ENCODE peak calls at places on chromosomes 3 and 15, in ten cellular contexts. One of them, this sample, is unnamed.
A peak's percentile ranks its signal among the peaks of the same experiment; 100 is the strongest.

GRCh38 chr3:27607370-27607769 is 114.8 kb downstream of the EOMES start:
- DNase-seq in adipocyte: no peak
- DNase-seq in aorta: no peak
- DNase-seq in effector memory CD4-positive, alpha-beta T cell: no peak
- DNase-seq in ascending aorta: no peak
- DNase-seq in H9: no peak
- DNase-seq in spleen: no peak
- DNase-seq in psoas muscle: no peak
- DNase-seq in kidney: no peak
- DNase-seq in adrenal gland: no peak
- DNase-seq in this sample: peak; percentile 45

GRCh38 chr3:30315452-30315851 is 290.9 kb upstream of the TGFBR2 start:
- DNase-seq in effector memory CD4-positive, alpha-beta T cell: no peak
- DNase-seq in psoas muscle: no peak
- DNase-seq in H9: no peak
- DNase-seq in ascending aorta: no peak
- DNase-seq in aorta: no peak
- DNase-seq in spleen: no peak
- DNase-seq in kidney: no peak
- DNase-seq in adrenal gland: no peak
- DNase-seq in adipocyte: peak; percentile 47
- DNase-seq in this sample: peak; percentile 52

GRCh38 chr3:85574306-85574705 is 615.5 kb downstream of the CADM2 start:
- DNase-seq in psoas muscle: no peak
- DNase-seq in effector memory CD4-positive, alpha-beta T cell: no peak
- DNase-seq in spleen: no peak
- DNase-seq in H9: no peak
- DNase-seq in adrenal gland: no peak
- DNase-seq in aorta: no peak
- DNase-seq in adipocyte: no peak
- DNase-seq in kidney: no peak
- DNase-seq in ascending aorta: no peak
- DNase-seq in this sample: no peak

GRCh38 chr3:143450656-143451055 is 331.1 kb downstream of the CHST2 start:
- DNase-seq in spleen: no peak
- DNase-seq in ascending aorta: no peak
- DNase-seq in psoas muscle: no peak
- DNase-seq in aorta: no peak
- DNase-seq in kidney: no peak
- DNase-seq in H9: no peak
- DNase-seq in effector memory CD4-positive, alpha-beta T cell: no peak
- DNase-seq in adipocyte: no peak
- DNase-seq in adrenal gland: no peak
- DNase-seq in this sample: no peak

GRCh38 chr15:75904241-75904631 is 558 bp downstream of the FBXO22 start:
- DNase-seq in adrenal gland: peak; percentile 35
- DNase-seq in H9: peak; percentile 47
- DNase-seq in effector memory CD4-positive, alpha-beta T cell: peak; percentile 1
- DNase-seq in psoas muscle: no peak
- DNase-seq in aorta: peak; percentile 48
- DNase-seq in adipocyte: peak; percentile 68
- DNase-seq in spleen: peak; percentile 79
- DNase-seq in ascending aorta: peak; percentile 65
- DNase-seq in kidney: peak; percentile 71
- DNase-seq in this sample: peak; percentile 34

GRCh38 chr3:25441234-25441856 is 13.3 kb downstream of the RARB start:
- DNase-seq in kidney: no peak
- DNase-seq in H9: peak; percentile 38
- DNase-seq in effector memory CD4-positive, alpha-beta T cell: no peak
- DNase-seq in aorta: no peak
- DNase-seq in ascending aorta: no peak
- DNase-seq in adipocyte: no peak
- DNase-seq in psoas muscle: peak; percentile 19
- DNase-seq in spleen: no peak
- DNase-seq in adrenal gland: no peak
- DNase-seq in this sample: no peak

GRCh38 chr3:9550999-9551398 is 2.6 kb downstream of the LHFPL4 start:
- DNase-seq in H9: no peak
- DNase-seq in kidney: no peak
- DNase-seq in spleen: no peak
- DNase-seq in adipocyte: no peak
- DNase-seq in ascending aorta: no peak
- DNase-seq in psoas muscle: no peak
- DNase-seq in aorta: no peak
- DNase-seq in adrenal gland: no peak
- DNase-seq in effector memory CD4-positive, alpha-beta T cell: no peak
- DNase-seq in this sample: no peak

GRCh38 chr15:45448516-45448915 is 70.2 kb upstream of the GATM start:
- DNase-seq in adrenal gland: no peak
- DNase-seq in adipocyte: peak; percentile 17
- DNase-seq in spleen: peak; percentile 30
- DNase-seq in H9: peak; percentile 50
- DNase-seq in aorta: no peak
- DNase-seq in effector memory CD4-positive, alpha-beta T cell: no peak
- DNase-seq in psoas muscle: no peak
- DNase-seq in kidney: no peak
- DNase-seq in ascending aorta: no peak
- DNase-seq in this sample: peak; percentile 29

GRCh38 chr15:81085898-81086297 is 48.2 kb upstream of the CFAP161 start:
- DNase-seq in spleen: no peak
- DNase-seq in adrenal gland: no peak
- DNase-seq in effector memory CD4-positive, alpha-beta T cell: no peak
- DNase-seq in H9: no peak
- DNase-seq in adipocyte: no peak
- DNase-seq in kidney: no peak
- DNase-seq in aorta: no peak
- DNase-seq in ascending aorta: no peak
- DNase-seq in psoas muscle: no peak
- DNase-seq in this sample: no peak

GRCh38 chr3:50608278-50608677 is 3.3 kb downstream of the CISH start:
- DNase-seq in effector memory CD4-positive, alpha-beta T cell: no peak
- DNase-seq in adipocyte: no peak
- DNase-seq in kidney: peak; percentile 67
- DNase-seq in aorta: no peak
- DNase-seq in adrenal gland: no peak
- DNase-seq in H9: no peak
- DNase-seq in ascending aorta: no peak
- DNase-seq in spleen: no peak
- DNase-seq in psoas muscle: no peak
- DNase-seq in this sample: no peak

GRCh38 chr15:51260262-51260661 is 78.1 kb downstream of the CYP19A1 start:
- DNase-seq in effector memory CD4-positive, alpha-beta T cell: no peak
- DNase-seq in kidney: no peak
- DNase-seq in H9: no peak
- DNase-seq in adipocyte: peak; percentile 61
- DNase-seq in ascending aorta: no peak
- DNase-seq in adrenal gland: no peak
- DNase-seq in spleen: no peak
- DNase-seq in aorta: no peak
- DNase-seq in psoas muscle: no peak
- DNase-seq in this sample: no peak

GRCh38 chr3:127630811-127631714 is 2.1 kb downstream of the PODXL2 start:
- DNase-seq in adrenal gland: no peak
- DNase-seq in psoas muscle: no peak
- DNase-seq in kidney: no peak
- DNase-seq in H9: no peak
- DNase-seq in aorta: no peak
- DNase-seq in ascending aorta: no peak
- DNase-seq in effector memory CD4-positive, alpha-beta T cell: no peak
- DNase-seq in spleen: no peak
- DNase-seq in adipocyte: no peak
- DNase-seq in this sample: no peak

GRCh38 chr15:36501063-36501678 is 78.3 kb upstream of the CDIN1 start:
- DNase-seq in adipocyte: peak; percentile 82
- DNase-seq in adrenal gland: peak; percentile 55
- DNase-seq in kidney: no peak
- DNase-seq in effector memory CD4-positive, alpha-beta T cell: no peak
- DNase-seq in psoas muscle: no peak
- DNase-seq in aorta: no peak
- DNase-seq in ascending aorta: no peak
- DNase-seq in H9: peak; percentile 52
- DNase-seq in spleen: no peak
- DNase-seq in this sample: peak; percentile 72

GRCh38 chr3:158111861-158112260 is 2.0 kb downstream of the RSRC1 start:
- DNase-seq in psoas muscle: no peak
- DNase-seq in effector memory CD4-positive, alpha-beta T cell: no peak
- DNase-seq in ascending aorta: no peak
- DNase-seq in adrenal gland: no peak
- DNase-seq in adipocyte: no peak
- DNase-seq in H9: no peak
- DNase-seq in kidney: no peak
- DNase-seq in spleen: no peak
- DNase-seq in aorta: no peak
- DNase-seq in this sample: no peak

GRCh38 chr3:115648559-115648958 is 25.2 kb downstream of the GAP43 start:
- DNase-seq in adrenal gland: no peak
- DNase-seq in adipocyte: no peak
- DNase-seq in kidney: no peak
- DNase-seq in psoas muscle: no peak
- DNase-seq in aorta: no peak
- DNase-seq in effector memory CD4-positive, alpha-beta T cell: no peak
- DNase-seq in spleen: no peak
- DNase-seq in ascending aorta: no peak
- DNase-seq in H9: no peak
- DNase-seq in this sample: peak; percentile 70

GRCh38 chr15:89830622-89831021 is 16.0 kb upstream of the ANPEP start:
- DNase-seq in kidney: no peak
- DNase-seq in aorta: no peak
- DNase-seq in psoas muscle: no peak
- DNase-seq in adrenal gland: no peak
- DNase-seq in spleen: no peak
- DNase-seq in H9: no peak
- DNase-seq in effector memory CD4-positive, alpha-beta T cell: no peak
- DNase-seq in adipocyte: no peak
- DNase-seq in ascending aorta: no peak
- DNase-seq in this sample: no peak

GRCh38 chr3:163033652-163034051 is 1537.0 kb downstream of the OTOL1 start:
- DNase-seq in kidney: no peak
- DNase-seq in aorta: no peak
- DNase-seq in H9: no peak
- DNase-seq in psoas muscle: no peak
- DNase-seq in spleen: no peak
- DNase-seq in adrenal gland: no peak
- DNase-seq in ascending aorta: no peak
- DNase-seq in effector memory CD4-positive, alpha-beta T cell: no peak
- DNase-seq in adipocyte: no peak
- DNase-seq in this sample: no peak

GRCh38 chr3:139937674-139938279 is 2.8 kb downstream of the CLSTN2 start:
- DNase-seq in psoas muscle: peak; percentile 40
- DNase-seq in effector memory CD4-positive, alpha-beta T cell: no peak
- DNase-seq in adrenal gland: peak; percentile 55
- DNase-seq in adipocyte: peak; percentile 81
- DNase-seq in ascending aorta: no peak
- DNase-seq in kidney: no peak
- DNase-seq in spleen: no peak
- DNase-seq in H9: no peak
- DNase-seq in aorta: peak; percentile 46
- DNase-seq in this sample: peak; percentile 22

DNA sequence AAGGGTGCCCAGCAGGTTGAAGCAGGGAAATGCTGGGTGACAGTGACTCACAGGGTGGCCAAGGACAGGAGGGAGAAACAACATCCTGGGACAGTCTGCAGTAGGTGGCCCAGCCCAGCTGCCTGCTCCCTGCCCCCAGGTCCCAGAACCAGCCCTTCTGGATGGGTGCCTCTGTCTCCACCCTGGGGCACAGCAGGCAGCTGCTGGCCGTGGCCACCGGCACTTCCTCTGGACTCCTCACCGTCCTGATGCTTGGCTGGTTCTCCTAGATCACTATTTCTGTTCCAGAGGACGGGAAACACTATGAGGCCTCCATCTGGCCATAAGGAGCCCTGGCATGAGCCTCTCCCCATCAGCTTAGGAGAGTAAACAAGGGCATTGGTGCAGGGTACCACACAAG is 258.9 kb downstream of the XXYLT1 start:
- DNase-seq in kidney: no peak
- DNase-seq in adipocyte: no peak
- DNase-seq in spleen: no peak
- DNase-seq in psoas muscle: no peak
- DNase-seq in adrenal gland: no peak
- DNase-seq in effector memory CD4-positive, alpha-beta T cell: no peak
- DNase-seq in ascending aorta: peak; percentile 53
- DNase-seq in aorta: no peak
- DNase-seq in H9: no peak
- DNase-seq in this sample: no peak
- H3K4me1 ChIP-seq in kidney: no peaks in the 10 kb centered on the region
- H3K4me1 ChIP-seq in adipocyte: no peaks in the 10 kb centered on the region
- H3K4me1 ChIP-seq in spleen: peaks cover 6% of the 10 kb centered on the region
- H3K4me1 ChIP-seq in psoas muscle: no peaks in the 10 kb centered on the region
- H3K4me1 ChIP-seq in adrenal gland: no peaks in the 10 kb centered on the region
- H3K4me1 ChIP-seq in effector memory CD4-positive, alpha-beta T cell: no peaks in the 10 kb centered on the region
- H3K4me1 ChIP-seq in ascending aorta: no peaks in the 10 kb centered on the region
- H3K4me1 ChIP-seq in aorta: no peaks in the 10 kb centered on the region
- H3K4me1 ChIP-seq in H9: no peaks in the 10 kb centered on the region
- H3K4me1 ChIP-seq in this sample: no peaks in the 10 kb centered on the region

DNA sequence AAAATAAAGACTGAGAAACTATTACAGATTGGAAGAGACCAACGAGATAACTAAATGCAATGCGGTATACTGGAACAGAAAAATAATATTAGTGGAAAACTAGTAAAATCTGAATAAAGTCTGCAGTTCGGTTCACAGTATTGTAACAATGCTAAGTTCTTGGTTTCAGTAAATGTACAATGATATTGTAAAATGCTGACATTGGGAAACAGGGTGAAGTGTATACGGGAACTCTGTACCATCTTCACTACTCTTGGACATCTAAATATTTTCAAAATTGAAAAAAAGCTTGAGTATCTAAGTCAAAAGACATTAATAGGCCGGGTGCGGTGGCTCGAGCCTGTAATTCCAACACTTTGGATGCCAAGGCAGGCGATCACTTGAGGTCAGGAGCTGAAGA is 120.9 kb upstream of the KCNMB2 start:
- DNase-seq in adrenal gland: no peak
- DNase-seq in aorta: no peak
- DNase-seq in kidney: no peak
- DNase-seq in spleen: no peak
- DNase-seq in H9: no peak
- DNase-seq in psoas muscle: no peak
- DNase-seq in adipocyte: no peak
- DNase-seq in effector memory CD4-positive, alpha-beta T cell: no peak
- DNase-seq in ascending aorta: no peak
- DNase-seq in this sample: no peak
- H3K4me1 ChIP-seq in adrenal gland: no peaks in the 10 kb centered on the region
- H3K4me1 ChIP-seq in aorta: no peaks in the 10 kb centered on the region
- H3K4me1 ChIP-seq in kidney: no peaks in the 10 kb centered on the region
- H3K4me1 ChIP-seq in spleen: no peaks in the 10 kb centered on the region
- H3K4me1 ChIP-seq in H9: no peaks in the 10 kb centered on the region
- H3K4me1 ChIP-seq in psoas muscle: no peaks in the 10 kb centered on the region
- H3K4me1 ChIP-seq in adipocyte: peaks cover 12% of the 10 kb centered on the region
- H3K4me1 ChIP-seq in effector memory CD4-positive, alpha-beta T cell: no peaks in the 10 kb centered on the region
- H3K4me1 ChIP-seq in ascending aorta: no peaks in the 10 kb centered on the region
- H3K4me1 ChIP-seq in this sample: no peaks in the 10 kb centered on the region

GRCh38 chr3:197790033-197790432 is 1.0 kb upstream of the LRCH3 start:
- DNase-seq in aorta: no peak
- DNase-seq in spleen: no peak
- DNase-seq in adipocyte: no peak
- DNase-seq in kidney: no peak
- DNase-seq in adrenal gland: no peak
- DNase-seq in psoas muscle: no peak
- DNase-seq in H9: no peak
- DNase-seq in effector memory CD4-positive, alpha-beta T cell: no peak
- DNase-seq in ascending aorta: no peak
- DNase-seq in this sample: no peak
- H3K4me1 ChIP-seq in aorta: peaks cover 2% of the 10 kb centered on the region
- H3K4me1 ChIP-seq in spleen: peaks cover 40% of the 10 kb centered on the region
- H3K4me1 ChIP-seq in adipocyte: peaks cover 19% of the 10 kb centered on the region
- H3K4me1 ChIP-seq in kidney: peaks cover 4% of the 10 kb centered on the region
- H3K4me1 ChIP-seq in adrenal gland: peaks cover 11% of the 10 kb centered on the region
- H3K4me1 ChIP-seq in psoas muscle: peaks cover 24% of the 10 kb centered on the region
- H3K4me1 ChIP-seq in H9: no peaks in the 10 kb centered on the region
- H3K4me1 ChIP-seq in effector memory CD4-positive, alpha-beta T cell: peaks cover 8% of the 10 kb centered on the region
- H3K4me1 ChIP-seq in ascending aorta: peaks cover 11% of the 10 kb centered on the region
- H3K4me1 ChIP-seq in this sample: no peaks in the 10 kb centered on the region

GRCh38 chr3:65479118-65479517 is 559.6 kb downstream of the MAGI1 start:
- DNase-seq in ascending aorta: no peak
- DNase-seq in kidney: no peak
- DNase-seq in psoas muscle: no peak
- DNase-seq in aorta: no peak
- DNase-seq in adrenal gland: no peak
- DNase-seq in adipocyte: no peak
- DNase-seq in spleen: no peak
- DNase-seq in H9: no peak
- DNase-seq in effector memory CD4-positive, alpha-beta T cell: no peak
- DNase-seq in this sample: no peak
- H3K4me1 ChIP-seq in ascending aorta: peaks cover 18% of the 10 kb centered on the region
- H3K4me1 ChIP-seq in kidney: peaks cover 14% of the 10 kb centered on the region
- H3K4me1 ChIP-seq in psoas muscle: peaks cover 23% of the 10 kb centered on the region
- H3K4me1 ChIP-seq in aorta: peaks cover 8% of the 10 kb centered on the region
- H3K4me1 ChIP-seq in adrenal gland: no peaks in the 10 kb centered on the region
- H3K4me1 ChIP-seq in adipocyte: peaks cover 23% of the 10 kb centered on the region
- H3K4me1 ChIP-seq in spleen: peaks cover 15% of the 10 kb centered on the region
- H3K4me1 ChIP-seq in H9: peaks cover 8% of the 10 kb centered on the region
- H3K4me1 ChIP-seq in effector memory CD4-positive, alpha-beta T cell: no peaks in the 10 kb centered on the region
- H3K4me1 ChIP-seq in this sample: no peaks in the 10 kb centered on the region

This sample was measured in fibroblast of lung.